ENCODE peak calls at places on chromosome 21, in eight cellular contexts. M, Z, Y, B, Q, W, C and L are unnamed samples. For H3K27me3 and H3K9me3, the result is how much of the 10 kb centered on the place peaks cover.

GRCh38 chr21:44966135-44967081 is 26.6 kb downstream of the SLX9 start:
- DNase-seq in M (no peak), Z (peak), Y (no peak), B (peak), Q (no peak), W (no peak), C (peak), L (no peak)

GRCh38 chr21:31850886-31851285 is 21.9 kb upstream of the HUNK start:
- DNase-seq in M (no peak), Z (no peak), Y (no peak), B (no peak), Q (no peak), W (no peak), C (no peak), L (no peak)

GRCh38 chr21:43608225-43608624 is 51.1 kb downstream of the HSF2BP start:
- DNase-seq in M (no peak), Z (no peak), Y (no peak), B (no peak), Q (no peak), W (no peak), C (no peak), L (no peak)

GRCh38 chr21:44848821-44849521 is 24.5 kb downstream of the PTTG1IP start:
- DNase-seq in M (no peak), Z (no peak), Y (no peak), B (no peak), Q (no peak), W (no peak), C (no peak), L (no peak)

GRCh38 chr21:33039542-33039941 is 13.8 kb downstream of the OLIG2 start:
- DNase-seq in M (no peak), Z (no peak), Y (no peak), B (no peak), Q (no peak), W (no peak), C (peak), L (no peak)

GRCh38 chr21:17780539-17780938 is 38.6 kb downstream of the C21orf91 start:
- DNase-seq in M (no peak), Z (no peak), Y (peak), B (no peak), Q (no peak), W (no peak), C (no peak), L (peak)

GRCh38 chr21:39125752-39126485 is 57.3 kb downstream of the PSMG1 start:
- DNase-seq in M (peak), Z (no peak), Y (peak), B (no peak), Q (peak), W (peak), C (peak), L (no peak)

GRCh38 chr21:33127154-33127893 is 57.4 kb downstream of the OLIG1 start:
- DNase-seq in M (peak), Z (peak), Y (peak), B (peak), Q (peak), W (peak), C (peak), L (peak)

GRCh38 chr21:31991356-31992331 is 118.8 kb downstream of the HUNK start:
- DNase-seq in M (no peak), Z (no peak), Y (no peak), B (no peak), Q (no peak), W (no peak), C (no peak), L (no peak)

GRCh38 chr21:17045214-17045835 is 467.5 kb upstream of the CXADR start:
- DNase-seq in M (no peak), Z (no peak), Y (peak), B (no peak), Q (no peak), W (no peak), C (no peak), L (no peak)

GRCh38 chr21:32949701-32950100 is 76.0 kb upstream of the OLIG2 start:
- DNase-seq in M (no peak), Z (no peak), Y (no peak), B (no peak), Q (no peak), W (no peak), C (no peak), L (no peak)

GRCh38 chr21:45279446-45280177 is 8.1 kb downstream of the POFUT2 start:
- DNase-seq in M (no peak), Z (no peak), Y (no peak), B (no peak), Q (no peak), W (peak), C (no peak), L (no peak)

GRCh38 chr21:39422468-39423241 is 22.9 kb downstream of the LCA5L start:
- DNase-seq in M (no peak), Z (no peak), Y (no peak), B (no peak), Q (no peak), W (no peak), C (no peak), L (no peak)

GRCh38 chr21:44437696-44438431 is 17.4 kb upstream of the LRRC3 start:
- DNase-seq in M (no peak), Z (no peak), Y (no peak), B (no peak), Q (no peak), W (no peak), C (no peak), L (no peak)

GRCh38 chr21:37342046-37342632 is 24.4 kb upstream of the DYRK1A start:
- DNase-seq in M (no peak), Z (no peak), Y (no peak), B (no peak), Q (no peak), W (no peak), C (no peak), L (no peak)

GRCh38 chr21:31732538-31732864 is 583 bp upstream of the SCAF4 start:
- DNase-seq in M (no peak), Z (no peak), Y (no peak), B (no peak), Q (no peak), W (no peak), C (no peak), L (no peak)

GRCh38 chr21:18058731-18059398 is 185.8 kb upstream of the CHODL start:
- DNase-seq in M (no peak), Z (no peak), Y (no peak), B (no peak), Q (no peak), W (no peak), C (no peak), L (no peak)

GRCh38 chr21:36557316-36557715 is 77.4 kb upstream of the CLDN14 start:
- DNase-seq in M (no peak), Z (no peak), Y (no peak), B (no peak), Q (no peak), W (no peak), C (no peak), L (no peak)

GRCh38 chr21:46554431-46555224 is 50.3 kb downstream of the S100B start:
- DNase-seq in M (no peak), Z (no peak), Y (no peak), B (no peak), Q (no peak), W (peak), C (no peak), L (no peak)

GRCh38 chr21:45821315-45822001 is 160.1 kb upstream of the COL6A1 start:
- DNase-seq in M (peak), Z (no peak), Y (no peak), B (no peak), Q (no peak), W (no peak), C (no peak), L (no peak)

GRCh38 chr21:43810505-43811261 is 21.3 kb downstream of the RRP1 start:
- DNase-seq in M (peak), Z (peak), Y (peak), B (peak), Q (peak), W (peak), C (peak), L (peak)

GRCh38 chr21:45618846-45619485 is 24.6 kb upstream of the PCBP3 start:
- DNase-seq in M (no peak), Z (no peak), Y (no peak), B (no peak), Q (no peak), W (no peak), C (no peak), L (no peak)

GRCh38 chr21:37367301-37367757 is 756 bp downstream of the DYRK1A start:
- DNase-seq in M (no peak), Z (no peak), Y (peak), B (no peak), Q (no peak), W (peak), C (no peak), L (no peak)

GRCh38 chr21:25005388-25005787 is 601.9 kb downstream of the MRPL39 start:
- DNase-seq in M (no peak), Z (no peak), Y (no peak), B (no peak), Q (no peak), W (no peak), C (no peak), L (no peak)

GRCh38 chr21:34890724-34891609 is 158.1 kb downstream of the RUNX1 start:
- DNase-seq in M (no peak), Z (peak), Y (no peak), B (peak), Q (peak), W (no peak), C (no peak), L (peak)
- TF ChIP-seq CTCF in M (no peak), Z (no peak), Y (no peak), B (no peak), Q (no peak), W (no peak), C (no peak), L (no peak)

GRCh38 chr21:41506005-41506404 is 2.0 kb downstream of the TMPRSS2 start:
- DNase-seq in M (no peak), Z (no peak), Y (no peak), B (no peak), Q (no peak), W (no peak), C (no peak), L (no peak)
- H3K27me3 ChIP-seq in M (under half), Z (half or more), Y (under half), B (under half), Q (under half), W (under half), C (under half), L (under half)

GRCh38 chr21:30613836-30614235 is at the start of gene KRTAP6-1:
- DNase-seq in M (no peak), Z (no peak), Y (no peak), B (no peak), Q (no peak), W (no peak), C (no peak), L (no peak)
- H3K9me3 ChIP-seq in M (under half), Z (under half), Y (under half), B (under half), Q (under half), W (under half), C (under half), L (under half)

GRCh38 chr21:14952916-14953315 is 111.9 kb downstream of the NRIP1 start:
- DNase-seq in M (no peak), Z (no peak), Y (no peak), B (no peak), Q (no peak), W (no peak), C (no peak), L (no peak)
- TF ChIP-seq CTCF in M (no peak), Z (no peak), Y (no peak), B (no peak), Q (no peak), W (no peak), C (no peak), L (no peak)

GRCh38 chr21:15311510-15311909 is 246.7 kb upstream of the NRIP1 start:
- DNase-seq in M (no peak), Z (no peak), Y (no peak), B (no peak), Q (no peak), W (no peak), C (no peak), L (no peak)

GRCh38 chr21:15309721-15310120 is 244.9 kb upstream of the NRIP1 start:
- DNase-seq in M (no peak), Z (peak), Y (no peak), B (peak), Q (peak), W (no peak), C (peak), L (no peak)

DNA sequence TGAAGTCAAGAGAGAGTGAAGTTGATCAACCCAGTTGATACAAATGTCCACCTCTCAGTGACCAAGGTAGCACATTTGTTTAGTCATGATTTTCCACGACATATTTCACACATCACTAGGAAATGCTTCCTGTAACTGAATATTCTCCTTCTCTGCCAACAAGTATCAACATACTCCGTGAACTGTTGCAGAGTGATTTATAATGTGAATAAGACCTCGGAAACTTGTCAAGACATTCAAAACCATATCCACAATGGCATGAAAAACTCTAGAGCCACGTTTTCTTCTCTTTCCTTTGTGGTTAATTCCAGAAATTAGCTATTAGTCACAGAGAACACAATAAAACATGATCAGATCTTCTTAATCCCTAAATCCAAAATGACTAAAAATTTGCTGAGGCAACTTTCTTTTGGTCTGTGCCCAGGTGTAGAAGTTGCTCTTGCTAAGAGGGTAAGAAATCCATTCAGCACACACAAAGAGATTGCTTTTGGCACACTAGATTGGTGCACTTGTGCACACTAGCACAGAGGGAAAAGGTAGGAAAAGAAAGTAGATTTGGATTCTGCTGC is 244.3 kb upstream of the NRIP1 start:
- DNase-seq in M (no peak), Z (no peak), Y (no peak), B (no peak), Q (no peak), W (no peak), C (no peak), L (no peak)
- H3K27me3 ChIP-seq in M (under half), Z (under half), Y (under half), B (under half), Q (under half), W (under half), C (under half), L (under half)

GRCh38 chr21:40752125-40752524 is 94.8 kb downstream of the DSCAM start:
- DNase-seq in M (no peak), Z (no peak), Y (no peak), B (no peak), Q (no peak), W (no peak), C (no peak), L (no peak)
- H3K9me3 ChIP-seq in M (under half), Z (under half), Y (under half), B (under half), Q (under half), W (under half), C (under half), L (under half)